ENCODE peak calls at places on chromosomes 2 and 18, in ten cellular contexts. Y, F, H, L, B, Q, P, T, D and O are unnamed samples.

GRCh38 chr2:231554327-231554726 is 24.1 kb upstream of the NMUR1 start:
- DNase-seq in P (no peak), L (no peak), T (no peak), B (no peak), F (no peak), Q (no peak), D (no peak), H (no peak), Y (no peak), O (no peak)

GRCh38 chr18:67864677-67865340 is 348.3 kb upstream of the DSEL start:
- DNase-seq in L (peak), B (peak), Y (no peak), D (no peak), T (no peak), H (peak), F (no peak), P (no peak), Q (no peak), O (peak)

GRCh38 chr2:196131384-196131861 is 40.0 kb downstream of the STK17B start:
- DNase-seq in F (peak), H (peak), L (peak), P (no peak), T (peak), Q (no peak), Y (peak), D (peak), B (peak), O (peak)

GRCh38 chr2:170685591-170685990 is 29.5 kb upstream of the SP5 start:
- DNase-seq in F (no peak), T (no peak), D (no peak), P (no peak), L (no peak), Y (no peak), B (no peak), H (no peak), Q (no peak), O (no peak)

GRCh38 chr2:180699657-180700361 is 280.6 kb upstream of the UBE2E3 start:
- DNase-seq in D (no peak), F (no peak), P (no peak), L (no peak), T (no peak), B (no peak), Q (no peak), H (peak), Y (no peak), O (peak)

GRCh38 chr2:222582931-222583330 is 73.0 kb downstream of the FARSB start:
- DNase-seq in L (peak), P (no peak), H (peak), D (no peak), B (no peak), T (no peak), Y (no peak), F (peak), Q (no peak), O (no peak)

GRCh38 chr2:15243762-15244161 is 317.4 kb downstream of the NBAS start:
- DNase-seq in P (no peak), Q (no peak), D (no peak), H (peak), B (peak), T (no peak), L (no peak), Y (no peak), F (no peak), O (no peak)

GRCh38 chr2:96117701-96118588 is 1.6 kb upstream of the ADRA2B start:
- DNase-seq in H (no peak), Q (no peak), Y (no peak), B (no peak), T (no peak), F (no peak), L (no peak), P (no peak), D (no peak), O (no peak)

GRCh38 chr18:892316-892715 is 12.4 kb upstream of the ADCYAP1 start:
- DNase-seq in T (no peak), F (no peak), H (no peak), L (no peak), D (no peak), P (no peak), Q (no peak), Y (no peak), B (no peak), O (no peak)

GRCh38 chr18:34493099-34493544 is 217.0 kb upstream of the DTNA start:
- DNase-seq in T (no peak), F (no peak), D (peak), H (peak), Y (peak), P (peak), B (peak), Q (peak), L (peak), O (peak)

GRCh38 chr2:73986085-73986680 is 1.5 kb downstream of the TET3 start:
- DNase-seq in L (no peak), Q (no peak), D (peak), T (no peak), F (no peak), B (no peak), H (no peak), Y (peak), P (no peak), O (no peak)

GRCh38 chr2:106876699-106877098 is 9.3 kb downstream of the ST6GAL2 start:
- DNase-seq in Q (no peak), Y (no peak), D (no peak), L (no peak), B (no peak), T (no peak), H (no peak), F (no peak), P (no peak), O (no peak)

GRCh38 chr2:239050252-239050649 is 202.4 kb downstream of the TWIST2 start:
- DNase-seq in Y (no peak), P (no peak), T (no peak), B (no peak), F (no peak), L (no peak), H (no peak), Q (no peak), D (no peak), O (no peak)

GRCh38 chr2:230875347-230876315 is 10.9 kb downstream of the ITM2C start:
- DNase-seq in F (no peak), T (no peak), P (no peak), D (no peak), H (no peak), Q (no peak), L (no peak), Y (no peak), B (no peak), O (no peak)

GRCh38 chr2:128202791-128203190 is 111.8 kb downstream of the UGGT1 start:
- DNase-seq in P (no peak), Y (no peak), Q (no peak), F (no peak), H (no peak), D (no peak), T (no peak), L (no peak), B (peak), O (no peak)

GRCh38 chr2:157805519-157805918 is 70.6 kb downstream of the ACVR1 start:
- DNase-seq in P (no peak), Y (no peak), B (no peak), D (no peak), F (no peak), Q (no peak), L (no peak), H (no peak), T (no peak), O (no peak)

GRCh38 chr2:232230557-232230956 is 148.0 kb upstream of the ALPP start:
- DNase-seq in P (no peak), Y (peak), D (peak), H (peak), F (no peak), B (peak), T (no peak), L (no peak), Q (no peak), O (peak)

GRCh38 chr18:29145993-29146539 is 969.1 kb upstream of the CDH2 start:
- DNase-seq in Y (no peak), B (no peak), L (no peak), P (no peak), Q (no peak), D (no peak), T (no peak), H (no peak), F (no peak), O (no peak)

GRCh38 chr2:235709969-235710879 is 216.4 kb downstream of the AGAP1 start:
- DNase-seq in L (no peak), P (no peak), B (no peak), Y (no peak), F (no peak), T (no peak), H (no peak), D (no peak), Q (no peak), O (no peak)

GRCh38 chr18:12689256-12689655 is 13.3 kb downstream of the CEP76 start:
- DNase-seq in Q (no peak), D (no peak), F (no peak), T (no peak), P (no peak), L (no peak), H (no peak), Y (no peak), B (no peak), O (no peak)

GRCh38 chr2:238847841-238848565 is at the start of gene TWIST2:
- DNase-seq in L (peak), P (no peak), Q (no peak), B (peak), H (peak), D (peak), F (no peak), Y (no peak), T (no peak), O (peak)

GRCh38 chr2:133986076-133986837 is 267.6 kb upstream of the MGAT5 start:
- DNase-seq in H (peak), T (no peak), P (no peak), L (peak), F (no peak), Q (no peak), B (peak), Y (no peak), D (no peak), O (peak)

GRCh38 chr2:129935118-129935517 is 44.3 kb upstream of the RAB6C start:
- DNase-seq in D (no peak), Y (no peak), F (no peak), B (no peak), T (no peak), P (no peak), L (no peak), H (peak), Q (no peak), O (no peak)

GRCh38 chr2:215136669-215137328 is 1.6 kb downstream of the ABCA12 start:
- DNase-seq in L (peak), P (no peak), H (peak), T (no peak), Q (no peak), D (peak), Y (peak), F (no peak), B (peak), O (peak)

GRCh38 chr2:188892632-188893031 is 81.5 kb upstream of the COL3A1 start:
- DNase-seq in Y (no peak), P (no peak), D (no peak), T (no peak), H (peak), B (peak), L (no peak), Q (no peak), F (no peak), O (no peak)

GRCh38 chr2:45851576-45852304 is 200.3 kb downstream of the PRKCE start:
- DNase-seq in B (peak), L (peak), F (no peak), Y (no peak), H (peak), T (no peak), P (no peak), Q (no peak), D (no peak), O (peak)

GRCh38 chr2:192749606-192750200 is 555.0 kb upstream of the TMEFF2 start:
- DNase-seq in D (no peak), T (no peak), Q (no peak), Y (no peak), H (no peak), L (peak), F (peak), P (no peak), B (peak), O (peak)

GRCh38 chr18:54086046-54086802 is 138.2 kb downstream of the MBD2 start:
- DNase-seq in L (no peak), Y (no peak), Q (no peak), B (no peak), H (no peak), T (no peak), D (peak), F (no peak), P (no peak), O (no peak)